ENCODE peak calls at places on chromosomes 12 and 14, in nine cellular contexts. One of them, this sample, is unnamed.

GRCh38 chr14:51650721-51651387 is 856 bp upstream of the FRMD6 start:
- DNase-seq in left ventricle myocardium superior: peak
- DNase-seq in AG04449: no peak
- DNase-seq in effector CD4-positive, alpha-beta T cell: no peak
- DNase-seq in activated T-helper 9 cell treated with anti-CD3 and anti-CD28 coated beads, Interleukin-2, amount 50 U/mL, for 16 hours: no peak
- DNase-seq in activated naive CD4-positive, alpha-beta T cell: no peak
- DNase-seq in glutamatergic neuron: peak
- DNase-seq in islet precursor cell: peak
- DNase-seq in NT2/D1: no peak
- DNase-seq in this sample: no peak

GRCh38 chr12:81596558-81596957 is 162.6 kb downstream of the PPFIA2 start:
- DNase-seq in left ventricle myocardium superior: no peak
- DNase-seq in AG04449: no peak
- DNase-seq in effector CD4-positive, alpha-beta T cell: no peak
- DNase-seq in activated T-helper 9 cell treated with anti-CD3 and anti-CD28 coated beads, Interleukin-2, amount 50 U/mL, for 16 hours: no peak
- DNase-seq in activated naive CD4-positive, alpha-beta T cell: no peak
- DNase-seq in glutamatergic neuron: no peak
- DNase-seq in islet precursor cell: no peak
- DNase-seq in NT2/D1: no peak
- DNase-seq in this sample: no peak

GRCh38 chr14:99892406-99892805 is 99.2 kb downstream of the EML1 start:
- DNase-seq in left ventricle myocardium superior: no peak
- DNase-seq in AG04449: no peak
- DNase-seq in effector CD4-positive, alpha-beta T cell: no peak
- DNase-seq in activated T-helper 9 cell treated with anti-CD3 and anti-CD28 coated beads, Interleukin-2, amount 50 U/mL, for 16 hours: no peak
- DNase-seq in activated naive CD4-positive, alpha-beta T cell: no peak
- DNase-seq in glutamatergic neuron: no peak
- DNase-seq in islet precursor cell: no peak
- DNase-seq in NT2/D1: no peak
- DNase-seq in this sample: no peak

GRCh38 chr14:53151867-53152626 is 1.1 kb downstream of the DDHD1 start:
- DNase-seq in left ventricle myocardium superior: peak
- DNase-seq in AG04449: no peak
- DNase-seq in effector CD4-positive, alpha-beta T cell: peak
- DNase-seq in activated T-helper 9 cell treated with anti-CD3 and anti-CD28 coated beads, Interleukin-2, amount 50 U/mL, for 16 hours: peak
- DNase-seq in activated naive CD4-positive, alpha-beta T cell: peak
- DNase-seq in glutamatergic neuron: peak
- DNase-seq in islet precursor cell: peak
- DNase-seq in NT2/D1: peak
- DNase-seq in this sample: peak

GRCh38 chr14:52268191-52269061 is 928 bp downstream of the PTGDR start:
- DNase-seq in left ventricle myocardium superior: peak
- DNase-seq in AG04449: no peak
- DNase-seq in effector CD4-positive, alpha-beta T cell: no peak
- DNase-seq in activated T-helper 9 cell treated with anti-CD3 and anti-CD28 coated beads, Interleukin-2, amount 50 U/mL, for 16 hours: no peak
- DNase-seq in activated naive CD4-positive, alpha-beta T cell: no peak
- DNase-seq in glutamatergic neuron: peak
- DNase-seq in islet precursor cell: peak
- DNase-seq in NT2/D1: no peak
- DNase-seq in this sample: no peak

GRCh38 chr12:112711507-112711906 is 80.0 kb upstream of the RPH3A start:
- DNase-seq in left ventricle myocardium superior: no peak
- DNase-seq in AG04449: no peak
- DNase-seq in effector CD4-positive, alpha-beta T cell: no peak
- DNase-seq in activated T-helper 9 cell treated with anti-CD3 and anti-CD28 coated beads, Interleukin-2, amount 50 U/mL, for 16 hours: no peak
- DNase-seq in activated naive CD4-positive, alpha-beta T cell: no peak
- DNase-seq in glutamatergic neuron: no peak
- DNase-seq in islet precursor cell: no peak
- DNase-seq in NT2/D1: no peak
- DNase-seq in this sample: no peak

GRCh38 chr14:90632451-90632850 is 183.8 kb downstream of the TTC7B start:
- DNase-seq in left ventricle myocardium superior: no peak
- DNase-seq in AG04449: no peak
- DNase-seq in effector CD4-positive, alpha-beta T cell: no peak
- DNase-seq in activated T-helper 9 cell treated with anti-CD3 and anti-CD28 coated beads, Interleukin-2, amount 50 U/mL, for 16 hours: no peak
- DNase-seq in activated naive CD4-positive, alpha-beta T cell: no peak
- DNase-seq in glutamatergic neuron: no peak
- DNase-seq in islet precursor cell: no peak
- DNase-seq in NT2/D1: no peak
- DNase-seq in this sample: no peak

GRCh38 chr14:94793901-94794300 is 24.0 kb upstream of the GSC start:
- DNase-seq in left ventricle myocardium superior: no peak
- DNase-seq in AG04449: no peak
- DNase-seq in effector CD4-positive, alpha-beta T cell: no peak
- DNase-seq in activated T-helper 9 cell treated with anti-CD3 and anti-CD28 coated beads, Interleukin-2, amount 50 U/mL, for 16 hours: no peak
- DNase-seq in activated naive CD4-positive, alpha-beta T cell: no peak
- DNase-seq in glutamatergic neuron: no peak
- DNase-seq in islet precursor cell: no peak
- DNase-seq in NT2/D1: no peak
- DNase-seq in this sample: no peak

GRCh38 chr12:64221656-64222010 is 463 bp downstream of the KICS2 start:
- DNase-seq in left ventricle myocardium superior: peak
- DNase-seq in AG04449: no peak
- DNase-seq in effector CD4-positive, alpha-beta T cell: peak
- DNase-seq in activated T-helper 9 cell treated with anti-CD3 and anti-CD28 coated beads, Interleukin-2, amount 50 U/mL, for 16 hours: peak
- DNase-seq in activated naive CD4-positive, alpha-beta T cell: peak
- DNase-seq in glutamatergic neuron: peak
- DNase-seq in islet precursor cell: peak
- DNase-seq in NT2/D1: peak
- DNase-seq in this sample: peak

GRCh38 chr12:131487379-131488129 is 223.3 kb upstream of the SFSWAP start:
- DNase-seq in left ventricle myocardium superior: no peak
- DNase-seq in AG04449: no peak
- DNase-seq in effector CD4-positive, alpha-beta T cell: no peak
- DNase-seq in activated T-helper 9 cell treated with anti-CD3 and anti-CD28 coated beads, Interleukin-2, amount 50 U/mL, for 16 hours: no peak
- DNase-seq in activated naive CD4-positive, alpha-beta T cell: no peak
- DNase-seq in glutamatergic neuron: no peak
- DNase-seq in islet precursor cell: no peak
- DNase-seq in NT2/D1: no peak
- DNase-seq in this sample: no peak

This sample was measured in OCI-LY7.